ENCODE peak calls at places on chromosomes 16 and 17, in seven cellular contexts. One of them, this sample, is unnamed.

GRCh38 chr16:22375117-22375962 is 921 bp upstream of the CDR2 start:
- DNase-seq in substantia nigra: no peak
- DNase-seq in CD8-positive, alpha-beta memory T cell: no peak
- DNase-seq in activated T-cell treated with anti-CD3 and anti-CD28 coated beads, Interleukin-2, amount 50 U/mL, for 48 hours: no peak
- DNase-seq in H9: no peak
- DNase-seq in MCF 10A: no peak
- DNase-seq in activated naive CD4-positive, alpha-beta T cell: no peak
- DNase-seq in this sample: no peak

GRCh38 chr16:26727801-26728200 is 338.9 kb upstream of the C16orf82 start:
- DNase-seq in substantia nigra: no peak
- DNase-seq in CD8-positive, alpha-beta memory T cell: no peak
- DNase-seq in activated T-cell treated with anti-CD3 and anti-CD28 coated beads, Interleukin-2, amount 50 U/mL, for 48 hours: no peak
- DNase-seq in H9: no peak
- DNase-seq in MCF 10A: no peak
- DNase-seq in activated naive CD4-positive, alpha-beta T cell: no peak
- DNase-seq in this sample: no peak

GRCh38 chr17:55730808-55731207 is 8.1 kb upstream of the TMEM100 start:
- DNase-seq in substantia nigra: no peak
- DNase-seq in CD8-positive, alpha-beta memory T cell: no peak
- DNase-seq in activated T-cell treated with anti-CD3 and anti-CD28 coated beads, Interleukin-2, amount 50 U/mL, for 48 hours: no peak
- DNase-seq in H9: no peak
- DNase-seq in MCF 10A: no peak
- DNase-seq in activated naive CD4-positive, alpha-beta T cell: no peak
- DNase-seq in this sample: no peak

GRCh38 chr17:17406225-17406624 is 70.6 kb upstream of the MED9 start:
- DNase-seq in substantia nigra: peak
- DNase-seq in CD8-positive, alpha-beta memory T cell: no peak
- DNase-seq in activated T-cell treated with anti-CD3 and anti-CD28 coated beads, Interleukin-2, amount 50 U/mL, for 48 hours: no peak
- DNase-seq in H9: no peak
- DNase-seq in MCF 10A: no peak
- DNase-seq in activated naive CD4-positive, alpha-beta T cell: no peak
- DNase-seq in this sample: no peak

GRCh38 chr17:37458805-37459204 is 30.9 kb upstream of the DUSP14 start:
- DNase-seq in substantia nigra: no peak
- DNase-seq in CD8-positive, alpha-beta memory T cell: no peak
- DNase-seq in activated T-cell treated with anti-CD3 and anti-CD28 coated beads, Interleukin-2, amount 50 U/mL, for 48 hours: no peak
- DNase-seq in H9: no peak
- DNase-seq in MCF 10A: no peak
- DNase-seq in activated naive CD4-positive, alpha-beta T cell: no peak
- DNase-seq in this sample: no peak

GRCh38 chr16:75806487-75806886 is 80.2 kb upstream of the CPHXL start:
- DNase-seq in substantia nigra: no peak
- DNase-seq in CD8-positive, alpha-beta memory T cell: no peak
- DNase-seq in activated T-cell treated with anti-CD3 and anti-CD28 coated beads, Interleukin-2, amount 50 U/mL, for 48 hours: no peak
- DNase-seq in H9: no peak
- DNase-seq in MCF 10A: no peak
- DNase-seq in activated naive CD4-positive, alpha-beta T cell: no peak
- DNase-seq in this sample: no peak

GRCh38 chr16:19694989-19695388 is 23.0 kb downstream of the KNOP1 start:
- DNase-seq in substantia nigra: no peak
- DNase-seq in CD8-positive, alpha-beta memory T cell: no peak
- DNase-seq in activated T-cell treated with anti-CD3 and anti-CD28 coated beads, Interleukin-2, amount 50 U/mL, for 48 hours: no peak
- DNase-seq in H9: no peak
- DNase-seq in MCF 10A: no peak
- DNase-seq in activated naive CD4-positive, alpha-beta T cell: no peak
- DNase-seq in this sample: no peak

GRCh38 chr16:4915226-4915761 is 21.7 kb downstream of the PPL start:
- DNase-seq in substantia nigra: no peak
- DNase-seq in CD8-positive, alpha-beta memory T cell: no peak
- DNase-seq in activated T-cell treated with anti-CD3 and anti-CD28 coated beads, Interleukin-2, amount 50 U/mL, for 48 hours: no peak
- DNase-seq in H9: no peak
- DNase-seq in MCF 10A: peak
- DNase-seq in activated naive CD4-positive, alpha-beta T cell: no peak
- DNase-seq in this sample: no peak

GRCh38 chr16:61014869-61015268 is 1021.4 kb downstream of the CDH8 start:
- DNase-seq in substantia nigra: no peak
- DNase-seq in CD8-positive, alpha-beta memory T cell: no peak
- DNase-seq in activated T-cell treated with anti-CD3 and anti-CD28 coated beads, Interleukin-2, amount 50 U/mL, for 48 hours: no peak
- DNase-seq in H9: peak
- DNase-seq in MCF 10A: no peak
- DNase-seq in activated naive CD4-positive, alpha-beta T cell: no peak
- DNase-seq in this sample: no peak

GRCh38 chr17:33811006-33811760 is 443.9 kb upstream of the CCL2 start:
- DNase-seq in substantia nigra: no peak
- DNase-seq in CD8-positive, alpha-beta memory T cell: no peak
- DNase-seq in activated T-cell treated with anti-CD3 and anti-CD28 coated beads, Interleukin-2, amount 50 U/mL, for 48 hours: no peak
- DNase-seq in H9: no peak
- DNase-seq in MCF 10A: no peak
- DNase-seq in activated naive CD4-positive, alpha-beta T cell: no peak
- DNase-seq in this sample: no peak

GRCh38 chr16:12366313-12366712 is 389.8 kb downstream of the SNX29 start:
- DNase-seq in substantia nigra: no peak
- DNase-seq in CD8-positive, alpha-beta memory T cell: no peak
- DNase-seq in activated T-cell treated with anti-CD3 and anti-CD28 coated beads, Interleukin-2, amount 50 U/mL, for 48 hours: no peak
- DNase-seq in H9: no peak
- DNase-seq in MCF 10A: no peak
- DNase-seq in activated naive CD4-positive, alpha-beta T cell: no peak
- DNase-seq in this sample: no peak

GRCh38 chr16:87955302-87956168 is 4.3 kb downstream of the BANP start:
- DNase-seq in substantia nigra: no peak
- DNase-seq in CD8-positive, alpha-beta memory T cell: no peak
- DNase-seq in activated T-cell treated with anti-CD3 and anti-CD28 coated beads, Interleukin-2, amount 50 U/mL, for 48 hours: peak
- DNase-seq in H9: no peak
- DNase-seq in MCF 10A: no peak
- DNase-seq in activated naive CD4-positive, alpha-beta T cell: no peak
- DNase-seq in this sample: no peak

GRCh38 chr17:50614471-50615051 is 20.1 kb upstream of the ABCC3 start:
- DNase-seq in substantia nigra: no peak
- DNase-seq in CD8-positive, alpha-beta memory T cell: no peak
- DNase-seq in activated T-cell treated with anti-CD3 and anti-CD28 coated beads, Interleukin-2, amount 50 U/mL, for 48 hours: no peak
- DNase-seq in H9: no peak
- DNase-seq in MCF 10A: no peak
- DNase-seq in activated naive CD4-positive, alpha-beta T cell: no peak
- DNase-seq in this sample: no peak

GRCh38 chr16:85173981-85174751 is 61.9 kb upstream of the CIBAR2 start:
- DNase-seq in substantia nigra: no peak
- DNase-seq in CD8-positive, alpha-beta memory T cell: no peak
- DNase-seq in activated T-cell treated with anti-CD3 and anti-CD28 coated beads, Interleukin-2, amount 50 U/mL, for 48 hours: no peak
- DNase-seq in H9: no peak
- DNase-seq in MCF 10A: peak
- DNase-seq in activated naive CD4-positive, alpha-beta T cell: no peak
- DNase-seq in this sample: peak

GRCh38 chr17:58679263-58680037 is 12.4 kb downstream of the TEX14 start:
- DNase-seq in substantia nigra: no peak
- DNase-seq in CD8-positive, alpha-beta memory T cell: no peak
- DNase-seq in activated T-cell treated with anti-CD3 and anti-CD28 coated beads, Interleukin-2, amount 50 U/mL, for 48 hours: no peak
- DNase-seq in H9: peak
- DNase-seq in MCF 10A: peak
- DNase-seq in activated naive CD4-positive, alpha-beta T cell: no peak
- DNase-seq in this sample: no peak

This sample was measured in HFF-Myc.